ENCODE peak calls at places on chromosomes 3 and 15, in seven cellular contexts. D is neural progenitor cell; N is HL-60; S is CD4-positive, CD25-positive, alpha-beta regulatory T cell; O is AG04450; F is heart left ventricle; H is sigmoid colon. W is an unnamed sample.

GRCh38 chr3:189685854-189686253 is 54.7 kb downstream of the TP63 start:
- DNase-seq in D (no peak), N (no peak), S (no peak), O (peak; percentile 63), F (no peak), H (no peak), W (no peak)

GRCh38 chr15:23065836-23066235 is 26.5 kb upstream of the TUBGCP5 start:
- DNase-seq in D (no peak), N (no peak), S (no peak), O (no peak), F (no peak), H (no peak), W (no peak)

GRCh38 chr15:73517566-73517965 is 74.6 kb downstream of the REC114 start:
- DNase-seq in D (no peak), N (no peak), S (no peak), O (no peak), F (peak; percentile 27), H (no peak), W (no peak)

GRCh38 chr15:66588537-66588936 is 22.7 kb upstream of the LCTL start:
- DNase-seq in D (peak; percentile 60), N (no peak), S (no peak), O (no peak), F (no peak), H (no peak), W (no peak)

GRCh38 chr15:45958924-45959323 is 324.1 kb downstream of the SQOR start:
- DNase-seq in D (no peak), N (no peak), S (no peak), O (no peak), F (no peak), H (no peak), W (no peak)

GRCh38 chr3:44883999-44884431 is 9.6 kb downstream of the TGM4 start:
- DNase-seq in D (no peak), N (no peak), S (no peak), O (peak; percentile 77), F (no peak), H (no peak), W (peak; percentile 91)

GRCh38 chr3:15860014-15860934 is 62.5 kb upstream of the ANKRD28 start:
- DNase-seq in D (peak; percentile 74), N (peak; percentile 56), S (peak; percentile 8), O (peak; percentile 15), F (no peak), H (peak; percentile 75), W (peak; percentile 70)

GRCh38 chr3:9769426-9770275 is at the start of gene CAMK1:
- DNase-seq in D (peak; percentile 86), N (peak; percentile 74), S (peak; percentile 42), O (no peak), F (peak; percentile 85), H (peak; percentile 94), W (no peak)

GRCh38 chr3:176068750-176069149 is 1128.5 kb downstream of the TBL1XR1 start:
- DNase-seq in D (no peak), N (no peak), S (no peak), O (no peak), F (no peak), H (no peak), W (no peak)

GRCh38 chr3:44159901-44160300 is 81.8 kb upstream of the TOPAZ1 start:
- DNase-seq in D (no peak), N (no peak), S (no peak), O (no peak), F (no peak), H (no peak), W (no peak)

GRCh38 chr3:181316481-181316880 is 326.9 kb upstream of the DNAJC19 start:
- DNase-seq in D (peak; percentile 35), N (no peak), S (no peak), O (no peak), F (no peak), H (no peak), W (no peak)

GRCh38 chr3:48661501-48662139 is 1.1 kb downstream of the CELSR3 start:
- DNase-seq in D (peak; percentile 90), N (peak; percentile 67), S (peak; percentile 75), O (no peak), F (peak; percentile 60), H (peak; percentile 80), W (no peak)

GRCh38 chr3:72969766-72970165 is 26.8 kb upstream of the PPP4R2 start:
- DNase-seq in D (no peak), N (no peak), S (no peak), O (no peak), F (no peak), H (no peak), W (no peak)

GRCh38 chr3:119331661-119332060 is 37.5 kb downstream of the ARHGAP31 start:
- DNase-seq in D (no peak), N (no peak), S (no peak), O (no peak), F (no peak), H (no peak), W (no peak)

GRCh38 chr3:108441081-108441507 is 69.3 kb downstream of the MYH15 start:
- DNase-seq in D (peak; percentile 64), N (no peak), S (no peak), O (no peak), F (no peak), H (no peak), W (no peak)

GRCh38 chr15:57384816-57385215 is 8.5 kb downstream of the CGNL1 start:
- DNase-seq in D (no peak), N (no peak), S (no peak), O (peak; percentile 16), F (no peak), H (no peak), W (no peak)

GRCh38 chr15:45628136-45628535 is 6.7 kb upstream of the SQOR start:
- DNase-seq in D (no peak), N (no peak), S (no peak), O (no peak), F (no peak), H (no peak), W (no peak)

GRCh38 chr15:89358435-89358754 is 23.8 kb upstream of the POLG start:
- DNase-seq in D (no peak), N (no peak), S (no peak), O (no peak), F (no peak), H (no peak), W (no peak)

GRCh38 chr15:90349072-90349471 is 3.0 kb upstream of the ZNF774 start:
- DNase-seq in D (no peak), N (no peak), S (no peak), O (no peak), F (no peak), H (no peak), W (no peak)

GRCh38 chr3:60207833-60208367 is 1043.4 kb downstream of the FHIT start:
- DNase-seq in D (no peak), N (no peak), S (no peak), O (no peak), F (no peak), H (no peak), W (no peak)
- H3K4me3 ChIP-seq in D (no peak overlapping the region), N (no peak overlapping the region), S (no peak overlapping the region), O (no peak overlapping the region), F (no peak overlapping the region), H (no peak overlapping the region), W (no peak overlapping the region)

GRCh38 chr15:51403072-51403878 is 61.8 kb downstream of the GLDN start:
- DNase-seq in D (peak; percentile 46), N (no peak), S (no peak), O (peak; percentile 8), F (no peak), H (no peak), W (no peak)
- H3K27me3 ChIP-seq in D (no peaks in the 10 kb centered on the region), N (peaks cover 3% of the 10 kb centered on the region), S (no peaks in the 10 kb centered on the region), O (peaks cover 30% of the 10 kb centered on the region), F (no peaks in the 10 kb centered on the region), H (no peaks in the 10 kb centered on the region), W (no peaks in the 10 kb centered on the region)

GRCh38 chr3:31275038-31275562 is 257.6 kb upstream of the STT3B start:
- DNase-seq in D (no peak), N (no peak), S (no peak), O (peak; percentile 20), F (no peak), H (no peak), W (no peak)
- H3K4me3 ChIP-seq in D (no peak overlapping the region), N (no peak overlapping the region), S (no peak overlapping the region), O (no peak overlapping the region), F (no peak overlapping the region), H (no peak overlapping the region), W (no peak overlapping the region)

DNA sequence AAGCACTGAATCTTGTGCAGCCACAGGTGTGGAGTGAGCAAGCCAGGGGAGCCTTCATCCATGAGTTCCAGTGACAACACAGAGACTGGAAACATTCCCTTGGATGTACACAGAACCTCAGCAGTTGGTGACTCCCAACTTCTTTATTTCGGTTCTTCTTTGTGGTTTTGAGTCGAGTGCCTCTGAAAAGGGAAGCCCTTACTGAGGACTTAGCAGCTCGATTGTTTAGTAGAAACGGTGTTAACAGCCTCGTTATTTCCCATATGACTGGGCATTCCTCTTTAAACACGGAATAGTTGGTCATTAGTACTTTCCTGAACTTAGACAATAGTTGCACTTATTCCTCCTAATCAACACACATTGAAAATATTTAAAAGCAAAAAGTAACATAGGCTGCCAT is 7.7 kb downstream of the SLCO3A1 start:
- DNase-seq in D (peak; percentile 29), N (peak; percentile 79), S (no peak), O (no peak), F (no peak), H (no peak), W (no peak)
- H3K27me3 ChIP-seq in D (peaks cover under 1% of the 10 kb centered on the region), N (no peaks in the 10 kb centered on the region), S (no peaks in the 10 kb centered on the region), O (no peaks in the 10 kb centered on the region), F (no peaks in the 10 kb centered on the region), H (no peaks in the 10 kb centered on the region), W (no peaks in the 10 kb centered on the region)

DNA sequence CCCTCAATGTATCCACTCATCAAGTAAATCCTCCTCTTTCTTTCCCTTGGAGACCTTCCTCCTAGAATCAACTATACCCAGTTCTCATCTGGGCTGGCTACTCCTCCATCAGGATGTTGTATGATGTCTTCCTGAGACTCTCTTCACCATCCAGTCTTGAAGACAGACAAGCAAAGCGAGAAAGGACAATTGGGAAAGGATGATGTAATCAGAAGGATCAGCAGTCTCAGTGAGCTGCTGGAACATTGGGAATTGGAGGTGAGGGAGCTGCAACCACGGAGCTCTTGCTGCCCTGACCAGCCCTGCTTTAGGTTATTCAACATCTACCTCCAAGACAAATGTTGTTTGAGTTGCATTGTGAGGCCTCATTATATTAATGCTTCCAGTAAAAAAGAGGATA is 48.0 kb upstream of the UBP1 start:
- DNase-seq in D (no peak), N (no peak), S (no peak), O (no peak), F (no peak), H (no peak), W (no peak)
- H3K4me3 ChIP-seq in D (no peak overlapping the region), N (no peak overlapping the region), S (no peak overlapping the region), O (no peak overlapping the region), F (no peak overlapping the region), H (no peak overlapping the region), W (no peak overlapping the region)

GRCh38 chr3:50205719-50206276 is 727 bp downstream of the SLC38A3 start:
- DNase-seq in D (peak; percentile 80), N (peak; percentile 44), S (no peak), O (no peak), F (no peak), H (no peak), W (no peak)
- H3K27me3 ChIP-seq in D (peaks cover 41% of the 10 kb centered on the region), N (peaks cover 46% of the 10 kb centered on the region), S (peaks cover 6% of the 10 kb centered on the region), O (peaks cover 54% of the 10 kb centered on the region), F (peaks cover 9% of the 10 kb centered on the region), H (peaks cover 68% of the 10 kb centered on the region), W (peaks cover 27% of the 10 kb centered on the region)

GRCh38 chr3:43062556-43063040 is 43.3 kb downstream of the POMGNT2 start:
- DNase-seq in D (peak; percentile 30), N (no peak), S (no peak), O (no peak), F (no peak), H (no peak), W (no peak)
- H3K4me3 ChIP-seq in D (no peak overlapping the region), N (no peak overlapping the region), S (no peak overlapping the region), O (no peak overlapping the region), F (no peak overlapping the region), H (no peak overlapping the region), W (no peak overlapping the region)

W was measured in RWPE2.